ENCODE peak calls at places on chromosome 5, in six cellular contexts. One of them, this sample, is unnamed. For H3K4me1, the result is how much of the 10 kb centered on the place peaks cover.

GRCh38 chr5:179765400-179765799 is 28.4 kb upstream of the LTC4S start:
- DNase-seq in stomach: no peak
- DNase-seq in aorta: peak
- DNase-seq in IMR-90: peak
- DNase-seq in ovary: no peak
- DNase-seq in heart left ventricle: peak
- DNase-seq in this sample: peak

GRCh38 chr5:172897691-172898512 is 61.3 kb upstream of the RPL26L1 start:
- DNase-seq in stomach: no peak
- DNase-seq in aorta: peak
- DNase-seq in IMR-90: peak
- DNase-seq in ovary: no peak
- DNase-seq in heart left ventricle: peak
- DNase-seq in this sample: no peak

GRCh38 chr5:98101131-98101530 is 672.3 kb upstream of the RGMB start:
- DNase-seq in stomach: no peak
- DNase-seq in aorta: no peak
- DNase-seq in IMR-90: no peak
- DNase-seq in ovary: no peak
- DNase-seq in heart left ventricle: no peak
- DNase-seq in this sample: no peak

GRCh38 chr5:61824396-61824795 is 481.6 kb upstream of the KIF2A start:
- DNase-seq in stomach: no peak
- DNase-seq in aorta: no peak
- DNase-seq in IMR-90: no peak
- DNase-seq in ovary: no peak
- DNase-seq in heart left ventricle: no peak
- DNase-seq in this sample: no peak

GRCh38 chr5:168654225-168654624 is 75.1 kb upstream of the PANK3 start:
- DNase-seq in stomach: no peak
- DNase-seq in aorta: peak
- DNase-seq in IMR-90: peak
- DNase-seq in ovary: peak
- DNase-seq in heart left ventricle: no peak
- DNase-seq in this sample: peak

GRCh38 chr5:14946813-14947640 is 75.4 kb upstream of the ANKH start:
- DNase-seq in stomach: peak
- DNase-seq in aorta: no peak
- DNase-seq in IMR-90: no peak
- DNase-seq in ovary: no peak
- DNase-seq in heart left ventricle: no peak
- DNase-seq in this sample: peak

GRCh38 chr5:85108471-85108870 is 723.8 kb upstream of the EDIL3 start:
- DNase-seq in stomach: no peak
- DNase-seq in aorta: no peak
- DNase-seq in IMR-90: no peak
- DNase-seq in ovary: no peak
- DNase-seq in heart left ventricle: no peak
- DNase-seq in this sample: no peak

GRCh38 chr5:69341520-69342161 is 9.0 kb upstream of the CCDC125 start:
- DNase-seq in stomach: no peak
- DNase-seq in aorta: no peak
- DNase-seq in IMR-90: no peak
- DNase-seq in ovary: no peak
- DNase-seq in heart left ventricle: no peak
- DNase-seq in this sample: no peak

GRCh38 chr5:126659805-126660483 is 59.2 kb downstream of the PHAX start:
- DNase-seq in stomach: no peak
- DNase-seq in aorta: no peak
- DNase-seq in IMR-90: no peak
- DNase-seq in ovary: no peak
- DNase-seq in heart left ventricle: no peak
- DNase-seq in this sample: no peak

GRCh38 chr5:60545526-60545925 is 154.4 kb downstream of the DEPDC1B start:
- DNase-seq in stomach: no peak
- DNase-seq in aorta: no peak
- DNase-seq in IMR-90: no peak
- DNase-seq in ovary: no peak
- DNase-seq in heart left ventricle: no peak
- DNase-seq in this sample: no peak

GRCh38 chr5:59124983-59125960 is 542.4 kb downstream of the RAB3C start:
- DNase-seq in stomach: no peak
- DNase-seq in aorta: no peak
- DNase-seq in IMR-90: peak
- DNase-seq in ovary: no peak
- DNase-seq in heart left ventricle: no peak
- DNase-seq in this sample: peak

GRCh38 chr5:160479926-160480325 is 58.3 kb downstream of the PTTG1 start:
- DNase-seq in stomach: no peak
- DNase-seq in aorta: no peak
- DNase-seq in IMR-90: peak
- DNase-seq in ovary: no peak
- DNase-seq in heart left ventricle: no peak
- DNase-seq in this sample: no peak

GRCh38 chr5:126446498-126447224 is 23.5 kb downstream of the GRAMD2B start:
- DNase-seq in stomach: no peak
- DNase-seq in aorta: no peak
- DNase-seq in IMR-90: peak
- DNase-seq in ovary: no peak
- DNase-seq in heart left ventricle: no peak
- DNase-seq in this sample: no peak

GRCh38 chr5:16140944-16141343 is 38.6 kb downstream of the MARCHF11 start:
- DNase-seq in stomach: no peak
- DNase-seq in aorta: no peak
- DNase-seq in IMR-90: no peak
- DNase-seq in ovary: peak
- DNase-seq in heart left ventricle: no peak
- DNase-seq in this sample: no peak

GRCh38 chr5:179375236-179375685 is 30.0 kb upstream of the ADAMTS2 start:
- DNase-seq in stomach: no peak
- DNase-seq in aorta: peak
- DNase-seq in IMR-90: no peak
- DNase-seq in ovary: no peak
- DNase-seq in heart left ventricle: no peak
- DNase-seq in this sample: no peak

GRCh38 chr5:76384189-76384588 is 18.9 kb upstream of the IQGAP2 start:
- DNase-seq in stomach: peak
- DNase-seq in aorta: no peak
- DNase-seq in IMR-90: no peak
- DNase-seq in ovary: no peak
- DNase-seq in heart left ventricle: no peak
- DNase-seq in this sample: no peak

GRCh38 chr5:54243483-54244080 is 66.8 kb downstream of the ARL15 start:
- DNase-seq in stomach: no peak
- DNase-seq in aorta: no peak
- DNase-seq in IMR-90: peak
- DNase-seq in ovary: no peak
- DNase-seq in heart left ventricle: peak
- DNase-seq in this sample: peak

GRCh38 chr5:177365845-177366527 is 8.3 kb downstream of the RGS14 start:
- DNase-seq in stomach: no peak
- DNase-seq in aorta: peak
- DNase-seq in IMR-90: no peak
- DNase-seq in ovary: no peak
- DNase-seq in heart left ventricle: no peak
- DNase-seq in this sample: no peak

GRCh38 chr5:112551437-112552018 is 132.5 kb upstream of the EPB41L4A start:
- DNase-seq in stomach: no peak
- DNase-seq in aorta: no peak
- DNase-seq in IMR-90: peak
- DNase-seq in ovary: peak
- DNase-seq in heart left ventricle: peak
- DNase-seq in this sample: peak

GRCh38 chr5:89353837-89354551 is 471.0 kb upstream of the MEF2C start:
- DNase-seq in stomach: no peak
- DNase-seq in aorta: no peak
- DNase-seq in IMR-90: no peak
- DNase-seq in ovary: no peak
- DNase-seq in heart left ventricle: no peak
- DNase-seq in this sample: no peak

GRCh38 chr5:138722518-138722917 is 30.7 kb upstream of the CTNNA1 start:
- DNase-seq in stomach: peak
- DNase-seq in aorta: no peak
- DNase-seq in IMR-90: no peak
- DNase-seq in ovary: no peak
- DNase-seq in heart left ventricle: no peak
- DNase-seq in this sample: no peak

GRCh38 chr5:116343961-116344360 is 230.7 kb downstream of the SEMA6A start:
- DNase-seq in stomach: no peak
- DNase-seq in aorta: no peak
- DNase-seq in IMR-90: no peak
- DNase-seq in ovary: no peak
- DNase-seq in heart left ventricle: peak
- DNase-seq in this sample: no peak

GRCh38 chr5:14510156-14510734 is 71.3 kb upstream of the OTULINL start:
- DNase-seq in stomach: no peak
- DNase-seq in aorta: no peak
- DNase-seq in IMR-90: no peak
- DNase-seq in ovary: no peak
- DNase-seq in heart left ventricle: no peak
- DNase-seq in this sample: no peak

GRCh38 chr5:4523038-4523437 is 617.1 kb upstream of the ADAMTS16 start:
- DNase-seq in stomach: no peak
- DNase-seq in aorta: no peak
- DNase-seq in IMR-90: no peak
- DNase-seq in ovary: no peak
- DNase-seq in heart left ventricle: no peak
- DNase-seq in this sample: no peak

GRCh38 chr5:146528232-146528631 is 12.2 kb upstream of the GPR151 start:
- DNase-seq in stomach: no peak
- DNase-seq in aorta: no peak
- DNase-seq in IMR-90: no peak
- DNase-seq in ovary: no peak
- DNase-seq in heart left ventricle: no peak
- DNase-seq in this sample: no peak

GRCh38 chr5:82975812-82976211 is 101.4 kb downstream of the TMEM167A start:
- DNase-seq in stomach: no peak
- DNase-seq in aorta: no peak
- DNase-seq in IMR-90: no peak
- DNase-seq in ovary: no peak
- DNase-seq in heart left ventricle: no peak
- DNase-seq in this sample: no peak

GRCh38 chr5:87154191-87154590 is 113.5 kb upstream of the RASA1 start:
- DNase-seq in stomach: no peak
- DNase-seq in aorta: no peak
- DNase-seq in IMR-90: no peak
- DNase-seq in ovary: no peak
- DNase-seq in heart left ventricle: no peak
- DNase-seq in this sample: no peak

GRCh38 chr5:122154910-122155309 is 25.6 kb downstream of the ZNF474 start:
- DNase-seq in stomach: no peak
- DNase-seq in aorta: peak
- DNase-seq in IMR-90: peak
- DNase-seq in ovary: no peak
- DNase-seq in heart left ventricle: no peak
- DNase-seq in this sample: no peak

DNA sequence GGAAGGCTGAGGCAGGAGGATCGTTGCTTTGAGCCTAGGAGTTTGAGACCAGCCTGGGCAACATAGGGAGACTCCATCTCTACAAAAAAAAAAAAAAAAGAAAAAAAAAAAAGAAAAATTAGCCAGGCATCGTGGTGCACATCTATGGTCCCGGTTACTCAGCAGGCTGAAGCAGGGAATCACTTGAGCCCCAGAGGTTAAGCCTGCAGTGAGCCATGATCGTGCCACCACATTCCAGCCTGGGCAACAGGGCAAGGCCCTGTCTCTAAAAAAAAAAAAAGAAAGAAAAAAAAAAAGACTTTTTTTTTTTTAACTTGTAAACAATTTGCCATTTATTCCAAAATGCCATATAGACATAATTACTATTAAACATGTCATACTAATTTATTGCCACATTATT is 64.5 kb downstream of the SERINC5 start:
- DNase-seq in stomach: no peak
- DNase-seq in aorta: no peak
- DNase-seq in IMR-90: no peak
- DNase-seq in ovary: no peak
- DNase-seq in heart left ventricle: no peak
- DNase-seq in this sample: no peak
- H3K4me1 ChIP-seq in stomach: under half
- H3K4me1 ChIP-seq in aorta: under half
- H3K4me1 ChIP-seq in IMR-90: under half
- H3K4me1 ChIP-seq in ovary: under half
- H3K4me1 ChIP-seq in heart left ventricle: under half
- H3K4me1 ChIP-seq in this sample: under half

GRCh38 chr5:151685749-151686672 is 704 bp downstream of the SPARC start:
- DNase-seq in stomach: no peak
- DNase-seq in aorta: no peak
- DNase-seq in IMR-90: no peak
- DNase-seq in ovary: no peak
- DNase-seq in heart left ventricle: no peak
- DNase-seq in this sample: peak
- H3K4me3 ChIP-seq in stomach: peak
- H3K4me3 ChIP-seq in aorta: peak
- H3K4me3 ChIP-seq in IMR-90: peak
- H3K4me3 ChIP-seq in ovary: peak
- H3K4me3 ChIP-seq in heart left ventricle: peak
- H3K4me3 ChIP-seq in this sample: peak

GRCh38 chr5:134142806-134143205 is 28.3 kb downstream of the TCF7 start:
- DNase-seq in stomach: peak
- DNase-seq in aorta: no peak
- DNase-seq in IMR-90: no peak
- DNase-seq in ovary: no peak
- DNase-seq in heart left ventricle: peak
- DNase-seq in this sample: no peak

GRCh38 chr5:134143964-134144941 is 29.8 kb downstream of the TCF7 start:
- DNase-seq in stomach: peak
- DNase-seq in aorta: no peak
- DNase-seq in IMR-90: no peak
- DNase-seq in ovary: no peak
- DNase-seq in heart left ventricle: peak
- DNase-seq in this sample: no peak

GRCh38 chr5:134142088-134142487 is 27.6 kb downstream of the TCF7 start:
- DNase-seq in stomach: peak
- DNase-seq in aorta: no peak
- DNase-seq in IMR-90: no peak
- DNase-seq in ovary: no peak
- DNase-seq in heart left ventricle: peak
- DNase-seq in this sample: no peak

GRCh38 chr5:134145061-134145757 is 30.7 kb downstream of the TCF7 start:
- DNase-seq in stomach: no peak
- DNase-seq in aorta: no peak
- DNase-seq in IMR-90: no peak
- DNase-seq in ovary: no peak
- DNase-seq in heart left ventricle: no peak
- DNase-seq in this sample: no peak

GRCh38 chr5:134143431-134143830 is 28.9 kb downstream of the TCF7 start:
- DNase-seq in stomach: peak
- DNase-seq in aorta: no peak
- DNase-seq in IMR-90: no peak
- DNase-seq in ovary: no peak
- DNase-seq in heart left ventricle: peak
- DNase-seq in this sample: no peak
- H3K4me1 ChIP-seq in stomach: under half
- H3K4me1 ChIP-seq in aorta: under half
- H3K4me1 ChIP-seq in IMR-90: under half
- H3K4me1 ChIP-seq in ovary: under half
- H3K4me1 ChIP-seq in heart left ventricle: under half
- H3K4me1 ChIP-seq in this sample: under half

DNA sequence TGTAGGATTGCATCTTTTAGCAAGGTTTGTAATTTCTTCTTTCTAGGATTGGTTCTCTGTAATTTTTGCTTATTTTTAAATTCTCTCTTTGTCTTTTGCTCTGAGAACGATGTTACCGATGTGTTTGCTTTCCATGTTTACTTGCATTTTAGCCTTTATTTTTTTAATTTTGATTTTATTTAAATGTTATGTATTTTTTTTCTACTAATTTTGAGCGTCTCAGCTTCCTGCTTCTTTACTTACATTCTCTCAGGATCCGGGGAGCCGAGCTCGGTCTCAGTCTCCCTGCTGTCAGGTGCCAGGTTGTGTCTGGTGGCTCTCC is 20.9 kb downstream of the ANXA2R start:
- DNase-seq in stomach: no peak
- DNase-seq in aorta: no peak
- DNase-seq in IMR-90: no peak
- DNase-seq in ovary: no peak
- DNase-seq in heart left ventricle: no peak
- DNase-seq in this sample: no peak
- H3K4me3 ChIP-seq in stomach: peak
- H3K4me3 ChIP-seq in aorta: no peak
- H3K4me3 ChIP-seq in IMR-90: peak
- H3K4me3 ChIP-seq in ovary: peak
- H3K4me3 ChIP-seq in heart left ventricle: peak
- H3K4me3 ChIP-seq in this sample: peak